ENCODE peak calls at places on chromosome 6, in eight cellular contexts. E is H9, J is DMS53, D is SHP77 treated with DMSO at 0.1 percent for 48 hours, A is psoas muscle, G is M059J, W is MM.1S, C is hippocampal formation. T is an unnamed sample.

GRCh38 chr6:155213611-155214372 is 50.0 kb upstream of the CLDN20 start:
- DNase-seq in E (no peak), J (no peak), D (no peak), A (no peak), G (no peak), W (no peak), C (no peak), T (no peak)

GRCh38 chr6:158536891-158537798 is 22.7 kb upstream of the TMEM181 start:
- DNase-seq in E (peak; percentile 79), J (peak; percentile 82), D (peak; percentile 60), A (no peak), G (peak; percentile 64), W (no peak), C (no peak), T (no peak)

GRCh38 chr6:134730013-134730412 is 219.9 kb downstream of the ALDH8A1 start:
- DNase-seq in E (peak; percentile 71), J (no peak), D (no peak), A (no peak), G (no peak), W (no peak), C (no peak), T (no peak)

GRCh38 chr6:113427617-113428016 is 429.5 kb upstream of the MARCKS start:
- DNase-seq in E (no peak), J (no peak), D (no peak), A (no peak), G (no peak), W (no peak), C (no peak), T (no peak)

GRCh38 chr6:29014729-29015608 is 9.9 kb upstream of the ZNF311 start:
- DNase-seq in E (no peak), J (peak; percentile 14), D (no peak), A (no peak), G (peak; percentile 16), W (no peak), C (no peak), T (no peak)

GRCh38 chr6:130615816-130616215 is 211.4 kb upstream of the SMLR1 start:
- DNase-seq in E (no peak), J (no peak), D (no peak), A (no peak), G (no peak), W (no peak), C (no peak), T (no peak)

GRCh38 chr6:89299451-89299850 is 15.6 kb downstream of the GABRR2 start:
- DNase-seq in E (peak; percentile 57), J (peak; percentile 74), D (no peak), A (no peak), G (peak; percentile 27), W (no peak), C (no peak), T (no peak)

GRCh38 chr6:20708367-20709124 is 174.3 kb downstream of the CDKAL1 start:
- DNase-seq in E (no peak), J (peak; percentile 17), D (no peak), A (no peak), G (peak; percentile 53), W (no peak), C (no peak), T (no peak)

GRCh38 chr6:80209434-80209833 is 103.0 kb downstream of the BCKDHB start:
- DNase-seq in E (no peak), J (no peak), D (no peak), A (no peak), G (no peak), W (no peak), C (no peak), T (no peak)

GRCh38 chr6:150238857-150239407 is 96.1 kb downstream of the PPP1R14C start:
- DNase-seq in E (no peak), J (no peak), D (no peak), A (no peak), G (no peak), W (no peak), C (no peak), T (no peak)

GRCh38 chr6:124622351-124622750 is 339.9 kb upstream of the RNF217 start:
- DNase-seq in E (no peak), J (no peak), D (no peak), A (no peak), G (no peak), W (no peak), C (no peak), T (no peak)

GRCh38 chr6:36120979-36121706 is 9.2 kb upstream of the MAPK13 start:
- DNase-seq in E (no peak), J (peak; percentile 11), D (no peak), A (peak; percentile 70), G (peak; percentile 72), W (peak; percentile 22), C (no peak), T (no peak)

GRCh38 chr6:27043244-27043643 is 204.3 kb upstream of the PRSS16 start:
- DNase-seq in E (no peak), J (no peak), D (no peak), A (no peak), G (no peak), W (no peak), C (no peak), T (no peak)

GRCh38 chr6:116400376-116400775 is 29.6 kb downstream of the DSE start:
- DNase-seq in E (no peak), J (no peak), D (no peak), A (no peak), G (no peak), W (no peak), C (no peak), T (no peak)

GRCh38 chr6:88119769-88120168 is 46.4 kb downstream of the CNR1 start:
- DNase-seq in E (no peak), J (peak; percentile 11), D (no peak), A (no peak), G (peak; percentile 2), W (no peak), C (no peak), T (no peak)

GRCh38 chr6:139654309-139654708 is 279.9 kb upstream of the CITED2 start:
- DNase-seq in E (no peak), J (no peak), D (no peak), A (no peak), G (no peak), W (no peak), C (no peak), T (no peak)

GRCh38 chr6:157977176-157977804 is 4.4 kb upstream of the SYNJ2 start:
- DNase-seq in E (no peak), J (no peak), D (no peak), A (no peak), G (no peak), W (no peak), C (no peak), T (no peak)

GRCh38 chr6:27136978-27137814 is 110.3 kb upstream of the PRSS16 start:
- DNase-seq in E (no peak), J (no peak), D (no peak), A (no peak), G (no peak), W (no peak), C (no peak), T (no peak)

GRCh38 chr6:51569594-51569993 is 517.8 kb downstream of the PKHD1 start:
- DNase-seq in E (peak; percentile 31), J (peak; percentile 87), D (no peak), A (no peak), G (no peak), W (no peak), C (no peak), T (no peak)

GRCh38 chr6:53250761-53251672 is 97.7 kb downstream of the ELOVL5 start:
- DNase-seq in E (no peak), J (no peak), D (no peak), A (no peak), G (peak; percentile 92), W (no peak), C (no peak), T (no peak)

GRCh38 chr6:71433441-71433840 is 144.8 kb downstream of the OGFRL1 start:
- DNase-seq in E (no peak), J (no peak), D (no peak), A (no peak), G (no peak), W (no peak), C (no peak), T (no peak)

GRCh38 chr6:73236147-73236750 is 11.0 kb upstream of the KHDC1L start:
- DNase-seq in E (no peak), J (no peak), D (no peak), A (no peak), G (peak; percentile 90), W (no peak), C (no peak), T (no peak)